ENCODE peak calls at places on chromosomes 11 and 22, in eight cellular contexts. T is SK-N-SH, F is GM23248, L is neural progenitor cell, H is HCT116, Z is OCI-LY7, D is GM23338, O is MM.1S. I is an unnamed sample.

GRCh38 chr11:64711138-64711943 is 11.7 kb downstream of the NRXN2 start:
- DNase-seq in T (peak), F (no peak), L (peak), H (no peak), Z (no peak), D (peak), O (no peak), I (no peak)

GRCh38 chr11:32032052-32032451 is 58.8 kb upstream of the RCN1 start:
- DNase-seq in T (no peak), F (no peak), L (no peak), H (no peak), Z (no peak), D (no peak), O (no peak), I (no peak)

GRCh38 chr11:75768909-75769771 is 562 bp downstream of the DGAT2 start:
- DNase-seq in T (peak), F (peak), L (no peak), H (no peak), Z (peak), D (peak), O (no peak), I (peak)

GRCh38 chr22:26585104-26585790 is 4.7 kb downstream of the TPST2 start:
- DNase-seq in T (peak), F (peak), L (no peak), H (no peak), Z (no peak), D (no peak), O (no peak), I (peak)

GRCh38 chr11:71183878-71184277 is 68.5 kb downstream of the SHANK2 start:
- DNase-seq in T (no peak), F (no peak), L (no peak), H (no peak), Z (no peak), D (no peak), O (no peak), I (no peak)

GRCh38 chr11:123653405-123653996 is 923 bp downstream of the SCN3B start:
- DNase-seq in T (no peak), F (no peak), L (no peak), H (no peak), Z (no peak), D (no peak), O (no peak), I (peak)

GRCh38 chr11:115605397-115606222 is 101.4 kb upstream of the CADM1 start:
- DNase-seq in T (no peak), F (no peak), L (no peak), H (no peak), Z (no peak), D (no peak), O (no peak), I (no peak)

GRCh38 chr11:2585566-2586090 is 114.2 kb downstream of the KCNQ1OT1 start:
- DNase-seq in T (peak), F (no peak), L (no peak), H (no peak), Z (no peak), D (no peak), O (no peak), I (no peak)

GRCh38 chr11:68047437-68048290 is 8.8 kb downstream of the TCIRG1 start:
- DNase-seq in T (no peak), F (no peak), L (no peak), H (no peak), Z (no peak), D (no peak), O (no peak), I (no peak)

GRCh38 chr22:19824197-19825015 is 30.3 kb downstream of the GNB1L start:
- DNase-seq in T (no peak), F (no peak), L (no peak), H (no peak), Z (no peak), D (no peak), O (no peak), I (no peak)

GRCh38 chr11:19853901-19854300 is 141.3 kb downstream of the NAV2 start:
- DNase-seq in T (no peak), F (no peak), L (no peak), H (no peak), Z (no peak), D (no peak), O (no peak), I (no peak)
- TF ChIP-seq EZH2phosphoT487 in T (no peak), F (no peak), L (no peak), H (no peak), Z (no peak), D (no peak), O (no peak), I (no peak)

GRCh38 chr11:942853-943252 is 17.2 kb downstream of the AP2A2 start:
- DNase-seq in T (no peak), F (peak), L (peak), H (no peak), Z (no peak), D (no peak), O (no peak), I (no peak)
- H3K4me2 ChIP-seq in T (no peak), F (peak), L (no peak), H (no peak), Z (no peak), D (peak), O (no peak), I (no peak)

GRCh38 chr11:119436093-119436492 is 13.1 kb upstream of the THY1 start:
- DNase-seq in T (no peak), F (no peak), L (no peak), H (no peak), Z (no peak), D (no peak), O (no peak), I (no peak)

GRCh38 chr11:119434531-119435330 is 11.8 kb upstream of the THY1 start:
- DNase-seq in T (no peak), F (peak), L (no peak), H (no peak), Z (no peak), D (no peak), O (no peak), I (no peak)

GRCh38 chr11:119432484-119433368 is 9.8 kb upstream of the THY1 start:
- DNase-seq in T (peak), F (peak), L (peak), H (no peak), Z (no peak), D (peak), O (no peak), I (peak)

GRCh38 chr11:119431523-119431922 is 8.6 kb upstream of the THY1 start:
- DNase-seq in T (no peak), F (no peak), L (no peak), H (no peak), Z (no peak), D (no peak), O (no peak), I (no peak)

GRCh38 chr11:119433369-119433749 is 10.4 kb upstream of the THY1 start:
- DNase-seq in T (no peak), F (peak), L (no peak), H (no peak), Z (no peak), D (no peak), O (no peak), I (peak)
- TF ChIP-seq EZH2phosphoT487 in T (no peak), F (no peak), L (no peak), H (no peak), Z (no peak), D (no peak), O (no peak), I (no peak)

DNA sequence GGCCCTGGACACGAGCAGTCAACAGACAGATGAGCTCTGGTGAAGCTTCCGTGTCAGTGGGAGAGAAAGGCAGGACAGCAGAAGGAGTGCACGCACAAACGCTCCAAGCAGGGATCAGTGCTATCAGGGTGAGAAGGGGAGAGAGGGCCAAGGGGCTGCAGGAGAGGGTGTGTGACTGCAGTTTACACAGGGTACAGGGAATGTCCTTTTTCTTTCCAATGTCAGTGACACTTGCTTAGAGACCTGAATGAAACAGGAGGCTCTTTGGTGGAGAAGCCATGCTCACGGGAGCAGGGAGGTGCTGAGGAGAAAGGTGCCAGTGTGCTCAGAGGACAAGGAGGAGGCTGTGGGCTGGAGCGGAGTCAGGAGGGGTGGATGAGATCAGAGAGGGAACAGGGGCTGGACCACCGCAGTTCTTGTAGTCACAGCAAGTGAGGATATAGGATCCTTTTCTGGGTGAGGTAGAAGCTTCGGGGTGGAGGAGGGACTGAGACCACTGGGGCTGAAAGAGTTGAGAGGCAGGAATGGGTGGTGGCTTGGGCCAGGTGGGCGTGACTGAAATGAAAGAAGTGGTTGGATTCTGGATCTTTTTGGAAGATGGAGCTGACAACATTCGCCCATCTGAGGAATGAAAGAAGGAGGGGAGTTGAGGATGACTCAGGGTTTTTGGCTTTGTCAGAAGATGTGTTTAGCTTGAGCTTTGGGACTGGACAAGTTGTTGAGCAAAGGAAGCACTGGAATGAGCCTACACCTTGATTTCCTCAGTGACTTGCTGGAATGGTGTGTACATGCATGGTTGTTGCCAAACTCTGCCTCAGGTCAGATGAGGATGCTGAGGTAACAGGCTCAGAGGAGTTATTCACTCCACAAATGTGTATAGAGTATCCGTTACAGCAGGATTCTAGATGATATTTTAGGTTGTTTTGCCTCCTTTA is 87.9 kb downstream of the ADAMTS15 start:
- DNase-seq in T (no peak), F (peak), L (no peak), H (no peak), Z (no peak), D (no peak), O (no peak), I (peak)
- H3K4me2 ChIP-seq in T (no peak), F (no peak), L (no peak), H (no peak), Z (no peak), D (no peak), O (no peak), I (no peak)

GRCh38 chr11:1333860-1334259 is 24.4 kb upstream of the TOLLIP start:
- DNase-seq in T (no peak), F (no peak), L (no peak), H (no peak), Z (no peak), D (no peak), O (no peak), I (no peak)

GRCh38 chr11:1335264-1335810 is 25.9 kb upstream of the TOLLIP start:
- DNase-seq in T (peak), F (no peak), L (no peak), H (no peak), Z (no peak), D (no peak), O (no peak), I (no peak)

GRCh38 chr11:1337647-1338007 is 28.2 kb upstream of the TOLLIP start:
- DNase-seq in T (peak), F (no peak), L (no peak), H (no peak), Z (no peak), D (peak), O (no peak), I (no peak)

GRCh38 chr11:1336836-1337646 is 27.6 kb upstream of the TOLLIP start:
- DNase-seq in T (peak), F (peak), L (peak), H (no peak), Z (peak), D (peak), O (no peak), I (no peak)

GRCh38 chr11:1335811-1336761 is 26.7 kb upstream of the TOLLIP start:
- DNase-seq in T (peak), F (peak), L (peak), H (no peak), Z (peak), D (peak), O (peak), I (peak)
- TF ChIP-seq EZH2phosphoT487 in T (no peak), F (no peak), L (no peak), H (no peak), Z (no peak), D (no peak), O (no peak), I (no peak)

GRCh38 chr22:23219317-23219716 is 39.0 kb downstream of the BCR start:
- DNase-seq in T (no peak), F (no peak), L (no peak), H (no peak), Z (no peak), D (no peak), O (no peak), I (no peak)
- H3K4me2 ChIP-seq in T (no peak), F (no peak), L (peak), H (peak), Z (peak), D (peak), O (peak), I (no peak)

GRCh38 chr11:130094614-130095013 is 24.9 kb downstream of the APLP2 start:
- DNase-seq in T (no peak), F (no peak), L (no peak), H (no peak), Z (no peak), D (no peak), O (no peak), I (no peak)
- TF ChIP-seq EZH2phosphoT487 in T (no peak), F (no peak), L (no peak), H (no peak), Z (no peak), D (no peak), O (no peak), I (no peak)

GRCh38 chr11:370087-370941 is 1.0 kb downstream of the B4GALNT4 start:
- DNase-seq in T (peak), F (no peak), L (peak), H (no peak), Z (no peak), D (peak), O (no peak), I (no peak)
- H3K4me2 ChIP-seq in T (peak), F (peak), L (peak), H (peak), Z (no peak), D (peak), O (no peak), I (peak)